ENCODE peak calls at places on chromosomes 12 and 14, in five cellular contexts. K is HEK293T; V is hippocampal formation; S is AG10803; J is activated CD4-positive, alpha-beta T cell treated with anti-CD3 and anti-CD28 coated beads, Interleukin-2, amount 10 ng/mL, durations not matched to agents 7 days and 5 days. Z is an unnamed sample.
A peak's percentile ranks its signal among the peaks of the same experiment; 100 is the strongest.

GRCh38 chr12:13435535-13435934 is 239.0 kb downstream of the EMP1 start:
- DNase-seq in K (no peak), J (no peak), V (no peak), S (no peak), Z (no peak)

GRCh38 chr12:96208346-96208745 is 14.2 kb downstream of the ELK3 start:
- DNase-seq in J (no peak), K (no peak), V (no peak), S (peak; percentile 80), Z (no peak)

GRCh38 chr12:64583395-64584172 is 26.7 kb upstream of the RASSF3 start:
- DNase-seq in V (no peak), K (no peak), J (peak; percentile 11), S (peak; percentile 55), Z (no peak)

GRCh38 chr12:43789941-43790340 is 16.2 kb downstream of the TWF1 start:
- DNase-seq in V (no peak), S (peak; percentile 29), K (no peak), J (no peak), Z (no peak)

GRCh38 chr14:74804219-74804825 is 41.2 kb downstream of the YLPM1 start:
- DNase-seq in J (peak; percentile 48), S (peak; percentile 74), V (no peak), K (no peak), Z (peak; percentile 6)

GRCh38 chr12:40020261-40020691 is 85.6 kb downstream of the SLC2A13 start:
- DNase-seq in S (no peak), V (no peak), K (no peak), J (no peak), Z (no peak)

GRCh38 chr12:575129-575502 is 88.1 kb downstream of the NINJ2 start:
- DNase-seq in S (no peak), J (no peak), K (no peak), V (no peak), Z (no peak)

GRCh38 chr12:57165741-57166140 is 18.3 kb upstream of the LRP1-AS start:
- DNase-seq in S (peak; percentile 45), V (no peak), K (no peak), J (no peak), Z (no peak)

GRCh38 chr12:24414421-24414820 is 465.0 kb upstream of the SOX5 start:
- DNase-seq in S (no peak), V (no peak), K (no peak), J (no peak), Z (no peak)

GRCh38 chr12:96234591-96235496 is 40.7 kb downstream of the ELK3 start:
- DNase-seq in S (no peak), V (no peak), J (no peak), K (no peak), Z (no peak)

GRCh38 chr14:68226523-68226922 is 406.9 kb downstream of the RAD51B start:
- DNase-seq in V (no peak), S (no peak), K (no peak), J (no peak), Z (no peak)

GRCh38 chr14:67477926-67478915 is 10.3 kb downstream of the TMEM229B start:
- DNase-seq in J (no peak), S (no peak), K (no peak), V (no peak), Z (no peak)

GRCh38 chr12:19447386-19447785 is 8.1 kb downstream of the AEBP2 start:
- DNase-seq in J (no peak), V (no peak), K (no peak), S (no peak), Z (no peak)

GRCh38 chr12:16604853-16605252 is 1.1 kb downstream of the LMO3 start:
- DNase-seq in K (no peak), S (no peak), V (no peak), J (no peak), Z (no peak)

GRCh38 chr14:72737560-72737943 is 156.3 kb downstream of the DPF3 start:
- DNase-seq in K (no peak), J (no peak), S (peak; percentile 47), V (no peak), Z (no peak)

Z was measured in MM.1S.